ENCODE peak calls at places on chromosomes 16 and 17, in five cellular contexts. K is effector memory CD4-positive, alpha-beta T cell; V is DND-41; A is mesenchymal stem cell; F is tibial artery. B is an unnamed sample.
A peak's percentile ranks its signal among the peaks of the same experiment; 100 is the strongest.

GRCh38 chr16:58733248-58733670 is 857 bp downstream of the GOT2 start:
- DNase-seq in K (no peak), V (no peak), A (peak; percentile 39), F (no peak), B (no peak)

GRCh38 chr16:19696312-19696711 is 21.7 kb downstream of the KNOP1 start:
- DNase-seq in K (peak; percentile 15), V (peak; percentile 86), A (peak; percentile 95), F (peak; percentile 87), B (no peak)

GRCh38 chr17:73956595-73957465 is 246.6 kb upstream of the RPL38 start:
- DNase-seq in K (no peak), V (peak; percentile 35), A (no peak), F (no peak), B (no peak)

GRCh38 chr16:56977823-56978430 is 11.4 kb upstream of the NLRC5 start:
- DNase-seq in K (no peak), V (no peak), A (no peak), F (no peak), B (no peak)

GRCh38 chr17:30824002-30824355 is 513 bp downstream of the CRLF3 start:
- DNase-seq in K (no peak), V (peak; percentile 48), A (no peak), F (no peak), B (peak; percentile 29)

GRCh38 chr17:79273660-79274059 is 199.0 kb downstream of the ENGASE start:
- DNase-seq in K (no peak), V (no peak), A (no peak), F (no peak), B (no peak)

GRCh38 chr16:15827709-15828343 is 29.0 kb downstream of the MYH11 start:
- DNase-seq in K (no peak), V (no peak), A (no peak), F (no peak), B (no peak)

GRCh38 chr17:43669971-43670644 is 8.4 kb upstream of the MEOX1 start:
- DNase-seq in K (no peak), V (no peak), A (no peak), F (no peak), B (no peak)

GRCh38 chr17:21213491-21214014 is 408 bp downstream of the TMEM11 start:
- DNase-seq in K (peak; percentile 3), V (no peak), A (no peak), F (no peak), B (peak; percentile 32)

GRCh38 chr16:65657556-65657955 is 535.7 kb upstream of the CDH11 start:
- DNase-seq in K (no peak), V (no peak), A (no peak), F (no peak), B (no peak)

GRCh38 chr16:65658339-65659275 is 536.7 kb upstream of the CDH11 start:
- DNase-seq in K (no peak), V (no peak), A (peak; percentile 75), F (no peak), B (no peak)

GRCh38 chr16:65660390-65660789 is 538.5 kb upstream of the CDH11 start:
- DNase-seq in K (no peak), V (no peak), A (no peak), F (no peak), B (no peak)

GRCh38 chr16:65657051-65657450 is 535.2 kb upstream of the CDH11 start:
- DNase-seq in K (no peak), V (no peak), A (peak; percentile 36), F (no peak), B (no peak)

GRCh38 chr16:65655802-65656201 is 533.9 kb upstream of the CDH11 start:
- DNase-seq in K (no peak), V (no peak), A (no peak), F (no peak), B (no peak)
- H3K9me3 ChIP-seq in K (no peaks in the 10 kb centered on the region), V (no peaks in the 10 kb centered on the region), A (no peaks in the 10 kb centered on the region), F (no peaks in the 10 kb centered on the region), B (no peaks in the 10 kb centered on the region)

DNA sequence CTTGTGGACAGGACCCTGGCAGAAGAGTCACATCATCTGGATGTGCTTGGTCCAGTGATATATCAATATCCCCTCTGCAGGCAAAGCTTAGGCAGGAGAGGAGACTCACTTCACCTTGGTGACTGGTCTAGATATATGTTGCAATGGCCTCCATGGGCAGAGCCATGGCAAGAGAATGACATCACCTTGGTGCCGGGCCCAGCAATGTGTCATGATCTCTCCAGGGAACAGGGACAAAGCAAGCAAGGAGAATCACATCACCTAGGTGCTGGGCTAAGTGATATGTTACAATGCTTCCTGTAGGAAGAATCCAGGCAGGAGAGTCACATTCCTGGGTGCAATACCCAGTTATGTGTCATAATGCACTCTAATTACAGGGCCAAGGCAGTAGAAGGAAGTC is 2106.2 kb downstream of the TP53TG3F start:
- DNase-seq in K (no peak), V (no peak), A (no peak), F (no peak), B (no peak)
- H3K9me3 ChIP-seq in K (no peaks in the 10 kb centered on the region), V (peaks cover 11% of the 10 kb centered on the region), A (peaks cover 2% of the 10 kb centered on the region), F (no peaks in the 10 kb centered on the region), B (peaks cover 4% of the 10 kb centered on the region)

GRCh38 chr16:35745821-35746248 is 2286.4 kb downstream of the TP53TG3F start:
- DNase-seq in K (no peak), V (no peak), A (no peak), F (no peak), B (no peak)

GRCh38 chr16:35746281-35746962 is 2287.0 kb downstream of the TP53TG3F start:
- DNase-seq in K (no peak), V (no peak), A (no peak), F (no peak), B (no peak)

GRCh38 chr16:35747658-35748455 is 2288.4 kb downstream of the TP53TG3F start:
- DNase-seq in K (no peak), V (no peak), A (no peak), F (no peak), B (no peak)

GRCh38 chr16:35748621-35749252 is 2289.3 kb downstream of the TP53TG3F start:
- DNase-seq in K (no peak), V (no peak), A (no peak), F (no peak), B (no peak)

DNA sequence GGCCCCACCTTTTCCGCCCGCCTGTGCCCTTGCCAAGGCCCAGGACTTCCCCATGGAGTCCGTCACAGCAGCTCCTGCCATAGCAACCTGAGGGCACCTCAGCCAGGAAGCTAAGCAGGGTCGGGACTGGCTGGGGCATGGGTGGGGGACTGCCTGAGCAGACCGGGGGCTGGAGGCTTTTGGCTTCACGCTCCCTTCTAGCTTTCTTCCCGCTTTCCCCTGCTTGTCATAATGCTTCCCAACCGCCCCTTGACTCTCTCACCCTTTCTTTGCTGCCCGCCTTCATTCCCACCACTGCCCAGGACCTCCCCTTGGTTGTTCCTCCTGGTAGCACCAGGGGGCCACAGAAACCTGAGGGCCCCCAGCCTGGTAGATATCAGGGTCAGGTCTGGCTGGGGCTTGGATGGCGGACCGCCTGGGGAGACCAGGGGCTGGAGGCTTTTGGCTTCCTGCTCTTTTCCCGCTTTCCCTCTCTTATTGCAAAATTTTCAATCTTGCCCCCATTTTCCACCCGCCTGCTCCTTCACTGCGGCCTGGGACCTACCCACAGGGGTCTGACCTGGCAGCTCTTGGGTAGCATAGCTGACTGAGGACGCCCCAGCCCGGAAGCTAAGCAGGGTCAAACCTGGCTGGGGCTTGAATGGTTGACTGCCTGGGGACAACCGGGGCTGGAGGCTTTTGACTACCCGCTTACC is 2287.7 kb downstream of the TP53TG3F start:
- DNase-seq in K (no peak), V (no peak), A (no peak), F (no peak), B (no peak)
- H3K9me3 ChIP-seq in K (peaks cover 12% of the 10 kb centered on the region), V (peaks cover 69% of the 10 kb centered on the region), A (no peaks in the 10 kb centered on the region), F (peaks cover 9% of the 10 kb centered on the region), B (no peaks in the 10 kb centered on the region)

GRCh38 chr16:6969594-6969993 is 363.1 kb upstream of the RBFOX1 start:
- DNase-seq in K (no peak), V (no peak), A (no peak), F (no peak), B (no peak)

GRCh38 chr16:6970171-6970857 is 362.3 kb upstream of the RBFOX1 start:
- DNase-seq in K (no peak), V (no peak), A (no peak), F (no peak), B (no peak)

GRCh38 chr16:6967796-6968195 is 364.8 kb upstream of the RBFOX1 start:
- DNase-seq in K (no peak), V (no peak), A (no peak), F (no peak), B (no peak)

GRCh38 chr16:6964679-6965078 is 368.0 kb upstream of the RBFOX1 start:
- DNase-seq in K (no peak), V (no peak), A (no peak), F (no peak), B (no peak)

GRCh38 chr16:6966925-6967324 is 365.7 kb upstream of the RBFOX1 start:
- DNase-seq in K (no peak), V (no peak), A (no peak), F (no peak), B (no peak)
- H3K9me3 ChIP-seq in K (no peaks in the 10 kb centered on the region), V (no peaks in the 10 kb centered on the region), A (peaks cover 13% of the 10 kb centered on the region), F (no peaks in the 10 kb centered on the region), B (no peaks in the 10 kb centered on the region)

B was measured in T-helper 17 cell.